ENCODE peak calls at places on chromosomes 2 and 18, in seven cellular contexts. A is GM23248; U is Karpas-422; L is stimulated activated CD4-positive, alpha-beta T cell treated with anti-CD3 and anti-CD28 coated beads, TNF-alpha, amount 100 ng/mL, for 4 hours; I is ACHN; P is activated CD4-positive, alpha-beta T cell treated with anti-CD3 and anti-CD28 coated beads, Interleukin-2, amount 50 U/mL, for 1 hour; G is HEK293T. D is an unnamed sample.

GRCh38 chr18:28152354-28152753 is 24.6 kb downstream of the CDH2 start:
- DNase-seq in A (no peak), U (no peak), L (no peak), I (no peak), P (no peak), G (no peak), D (no peak)

GRCh38 chr2:63676135-63676534 is 87.4 kb downstream of the MDH1 start:
- DNase-seq in A (no peak), U (no peak), L (no peak), I (no peak), P (no peak), G (no peak), D (no peak)

GRCh38 chr2:26609839-26610277 is 31.3 kb downstream of the CIB4 start:
- DNase-seq in A (no peak), U (peak), L (no peak), I (no peak), P (no peak), G (no peak), D (no peak)

GRCh38 chr2:5673148-5673860 is 18.9 kb upstream of the SOX11 start:
- DNase-seq in A (no peak), U (no peak), L (no peak), I (no peak), P (no peak), G (no peak), D (no peak)

GRCh38 chr2:234996467-234997270 is 44.9 kb downstream of the SH3BP4 start:
- DNase-seq in A (peak), U (no peak), L (no peak), I (peak), P (no peak), G (no peak), D (peak)

GRCh38 chr2:54672587-54673456 is 50.6 kb upstream of the EML6 start:
- DNase-seq in A (peak), U (peak), L (no peak), I (no peak), P (no peak), G (no peak), D (no peak)

GRCh38 chr2:220593526-220593925 is 966.1 kb downstream of the SLC4A3 start:
- DNase-seq in A (no peak), U (no peak), L (no peak), I (no peak), P (no peak), G (no peak), D (no peak)

GRCh38 chr18:76402026-76402990 is 92.7 kb downstream of the ZNF516 start:
- DNase-seq in A (no peak), U (no peak), L (no peak), I (no peak), P (no peak), G (no peak), D (no peak)